ENCODE peak calls at places on chromosomes 4 and X, in four cellular contexts. One of them, this sample, is unnamed.

GRCh38 chrX:53287493-53288138 is 6.2 kb upstream of the IQSEC2 start:
- DNase-seq in A549: no peak
- DNase-seq in cardiac fibroblast: peak
- DNase-seq in pancreas: no peak
- DNase-seq in this sample: peak

GRCh38 chr4:41176357-41176756 is 38.0 kb downstream of the APBB2 start:
- DNase-seq in cardiac fibroblast: peak
- DNase-seq in pancreas: no peak
- DNase-seq in A549: no peak
- DNase-seq in this sample: no peak

GRCh38 chrX:97367149-97367548 is 483.4 kb downstream of the RPA4 start:
- DNase-seq in pancreas: no peak
- DNase-seq in A549: no peak
- DNase-seq in cardiac fibroblast: peak
- DNase-seq in this sample: no peak

GRCh38 chrX:21929209-21929608 is 11.3 kb upstream of the SMS start:
- DNase-seq in pancreas: no peak
- DNase-seq in A549: no peak
- DNase-seq in cardiac fibroblast: no peak
- DNase-seq in this sample: no peak

GRCh38 chr4:25925486-25926201 is 11.6 kb downstream of the SMIM20 start:
- DNase-seq in A549: peak
- DNase-seq in pancreas: no peak
- DNase-seq in cardiac fibroblast: peak
- DNase-seq in this sample: peak

GRCh38 chr4:145546556-145546955 is 64.9 kb downstream of the SMAD1 start:
- DNase-seq in pancreas: no peak
- DNase-seq in A549: no peak
- DNase-seq in cardiac fibroblast: no peak
- DNase-seq in this sample: no peak

GRCh38 chr4:142826503-142827241 is 19.4 kb downstream of the INPP4B start:
- DNase-seq in A549: no peak
- DNase-seq in cardiac fibroblast: no peak
- DNase-seq in pancreas: no peak
- DNase-seq in this sample: no peak

GRCh38 chr4:140013088-140013487 is 140.9 kb downstream of the MAML3 start:
- DNase-seq in A549: no peak
- DNase-seq in pancreas: no peak
- DNase-seq in cardiac fibroblast: no peak
- DNase-seq in this sample: no peak

GRCh38 chrX:1899841-1900240 is 285.0 kb downstream of the ASMT start:
- DNase-seq in cardiac fibroblast: no peak
- DNase-seq in A549: no peak
- DNase-seq in pancreas: no peak
- DNase-seq in this sample: no peak

GRCh38 chr4:121070274-121070673 is 2.1 kb downstream of the NDNF start:
- DNase-seq in A549: no peak
- DNase-seq in pancreas: no peak
- DNase-seq in cardiac fibroblast: no peak
- DNase-seq in this sample: no peak

GRCh38 chr4:112910109-112910736 is 139.2 kb upstream of the ANK2 start:
- DNase-seq in pancreas: no peak
- DNase-seq in A549: no peak
- DNase-seq in cardiac fibroblast: peak
- DNase-seq in this sample: no peak

GRCh38 chrX:115561605-115562491 is 874 bp downstream of the PLS3 start:
- DNase-seq in A549: peak
- DNase-seq in pancreas: peak
- DNase-seq in cardiac fibroblast: peak
- DNase-seq in this sample: no peak

GRCh38 chr4:77147400-77147782 is 9.6 kb upstream of the CCNG2 start:
- DNase-seq in pancreas: no peak
- DNase-seq in A549: no peak
- DNase-seq in cardiac fibroblast: no peak
- DNase-seq in this sample: no peak

GRCh38 chr4:67853336-67853735 is 30.5 kb downstream of the TMPRSS11D start:
- DNase-seq in pancreas: no peak
- DNase-seq in A549: no peak
- DNase-seq in cardiac fibroblast: no peak
- DNase-seq in this sample: no peak

GRCh38 chr4:35102111-35102510 is 1142.2 kb downstream of the ARAP2 start:
- DNase-seq in pancreas: no peak
- DNase-seq in cardiac fibroblast: no peak
- DNase-seq in A549: no peak
- DNase-seq in this sample: no peak

GRCh38 chrX:48697182-48697727 is 721 bp downstream of the SUV39H1 start:
- DNase-seq in pancreas: no peak
- DNase-seq in A549: peak
- DNase-seq in cardiac fibroblast: no peak
- DNase-seq in this sample: no peak

GRCh38 chr4:42454755-42455154 is 57.5 kb downstream of the SHISA3 start:
- DNase-seq in pancreas: no peak
- DNase-seq in cardiac fibroblast: no peak
- DNase-seq in A549: no peak
- DNase-seq in this sample: no peak

GRCh38 chr4:139279723-139280620 is at the start of gene MGARP:
- DNase-seq in pancreas: peak
- DNase-seq in cardiac fibroblast: peak
- DNase-seq in A549: peak
- DNase-seq in this sample: no peak

GRCh38 chrX:71671043-71671829 is 3.9 kb downstream of the LOC101059915 start:
- DNase-seq in cardiac fibroblast: no peak
- DNase-seq in A549: no peak
- DNase-seq in pancreas: no peak
- DNase-seq in this sample: no peak

GRCh38 chrX:107729558-107730297 is 45.9 kb downstream of the TSC22D3 start:
- DNase-seq in pancreas: no peak
- DNase-seq in A549: no peak
- DNase-seq in cardiac fibroblast: no peak
- DNase-seq in this sample: no peak

GRCh38 chr4:128384091-128384520 is 96.5 kb upstream of the PGRMC2 start:
- DNase-seq in A549: no peak
- DNase-seq in pancreas: no peak
- DNase-seq in cardiac fibroblast: peak
- DNase-seq in this sample: no peak

GRCh38 chr4:21656832-21657231 is 291.7 kb downstream of the KCNIP4 start:
- DNase-seq in cardiac fibroblast: peak
- DNase-seq in A549: no peak
- DNase-seq in pancreas: no peak
- DNase-seq in this sample: no peak

GRCh38 chrX:90617710-90618325 is 696.1 kb downstream of the TGIF2LX start:
- DNase-seq in cardiac fibroblast: no peak
- DNase-seq in pancreas: peak
- DNase-seq in A549: no peak
- DNase-seq in this sample: no peak

GRCh38 chrX:154457491-154458115 is 478 bp upstream of the PLXNA3 start:
- DNase-seq in cardiac fibroblast: peak
- DNase-seq in pancreas: peak
- DNase-seq in A549: no peak
- DNase-seq in this sample: peak

GRCh38 chr4:138279286-138279685 is 37.1 kb upstream of the SLC7A11 start:
- DNase-seq in cardiac fibroblast: no peak
- DNase-seq in A549: no peak
- DNase-seq in pancreas: no peak
- DNase-seq in this sample: no peak

GRCh38 chr4:6730603-6731300 is 14.8 kb downstream of the BLOC1S4 start:
- DNase-seq in A549: no peak
- DNase-seq in cardiac fibroblast: no peak
- DNase-seq in pancreas: no peak
- DNase-seq in this sample: peak

GRCh38 chr4:48781968-48782367 is 1.9 kb upstream of the FRYL start:
- DNase-seq in A549: no peak
- DNase-seq in pancreas: no peak
- DNase-seq in cardiac fibroblast: no peak
- DNase-seq in this sample: no peak

GRCh38 chr4:52843351-52843750 is 18.8 kb upstream of the RASL11B start:
- DNase-seq in cardiac fibroblast: no peak
- DNase-seq in pancreas: no peak
- DNase-seq in A549: no peak
- DNase-seq in this sample: no peak

GRCh38 chr4:86055898-86056297 is 304.0 kb downstream of the MAPK10 start:
- DNase-seq in A549: peak
- DNase-seq in cardiac fibroblast: peak
- DNase-seq in pancreas: no peak
- DNase-seq in this sample: no peak

GRCh38 chr4:30968926-30969325 is 248.8 kb downstream of the PCDH7 start:
- DNase-seq in pancreas: no peak
- DNase-seq in cardiac fibroblast: no peak
- DNase-seq in A549: no peak
- DNase-seq in this sample: no peak

GRCh38 chrX:134481339-134481738 is 21.4 kb downstream of the HPRT1 start:
- DNase-seq in pancreas: no peak
- DNase-seq in A549: no peak
- DNase-seq in cardiac fibroblast: no peak
- DNase-seq in this sample: no peak

GRCh38 chr4:89242864-89243740 is 64.5 kb downstream of the GPRIN3 start:
- DNase-seq in cardiac fibroblast: no peak
- DNase-seq in pancreas: no peak
- DNase-seq in A549: no peak
- DNase-seq in this sample: no peak

GRCh38 chrX:79601336-79602131 is 234.4 kb upstream of the ITM2A start:
- DNase-seq in A549: no peak
- DNase-seq in cardiac fibroblast: no peak
- DNase-seq in pancreas: no peak
- DNase-seq in this sample: no peak

GRCh38 chr4:153577053-153577452 is 107.0 kb upstream of the TLR2 start:
- DNase-seq in pancreas: no peak
- DNase-seq in A549: no peak
- DNase-seq in cardiac fibroblast: no peak
- DNase-seq in this sample: no peak

DNA sequence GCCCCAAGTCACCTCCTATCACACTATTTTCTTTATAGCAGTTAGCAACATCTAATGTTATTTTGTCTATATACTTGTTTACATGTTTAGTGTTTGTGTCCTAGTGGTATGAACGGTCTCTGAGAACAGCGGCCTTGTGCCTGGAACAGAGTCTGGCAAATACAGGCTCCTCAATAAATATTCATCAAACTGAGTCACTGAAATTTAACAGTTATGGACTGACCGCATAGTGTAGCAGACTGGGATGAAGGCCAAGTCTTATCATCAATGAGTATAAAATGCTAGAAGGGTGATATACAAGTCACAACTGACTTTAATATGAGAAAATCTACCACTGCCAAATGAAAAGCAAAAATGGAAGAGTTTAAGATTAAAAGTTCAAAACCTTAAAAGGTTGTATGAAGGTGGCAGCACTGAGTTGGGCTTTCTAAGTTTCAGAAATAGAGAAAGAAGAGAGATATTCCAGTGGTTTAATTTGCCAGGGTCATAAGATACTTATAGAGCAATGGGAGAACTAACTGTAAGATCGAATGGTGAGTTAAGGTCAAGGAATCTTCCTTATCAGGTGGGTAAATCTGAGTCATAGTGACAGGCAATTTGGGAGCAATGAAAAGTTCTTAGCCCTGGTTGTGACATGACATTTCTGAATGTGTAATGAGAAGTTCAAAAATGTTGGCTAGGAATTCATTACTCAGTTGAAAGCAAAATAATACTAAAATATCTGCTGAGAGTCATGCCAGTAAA is 34.9 kb downstream of the ELOVL6 start:
- DNase-seq in pancreas: no peak
- DNase-seq in cardiac fibroblast: peak
- DNase-seq in A549: peak
- DNase-seq in this sample: no peak
- TF ChIP-seq CTCF in pancreas: no peak
- TF ChIP-seq CTCF in cardiac fibroblast: peak
- TF ChIP-seq CTCF in A549: no peak
- TF ChIP-seq CTCF in this sample: no peak

DNA sequence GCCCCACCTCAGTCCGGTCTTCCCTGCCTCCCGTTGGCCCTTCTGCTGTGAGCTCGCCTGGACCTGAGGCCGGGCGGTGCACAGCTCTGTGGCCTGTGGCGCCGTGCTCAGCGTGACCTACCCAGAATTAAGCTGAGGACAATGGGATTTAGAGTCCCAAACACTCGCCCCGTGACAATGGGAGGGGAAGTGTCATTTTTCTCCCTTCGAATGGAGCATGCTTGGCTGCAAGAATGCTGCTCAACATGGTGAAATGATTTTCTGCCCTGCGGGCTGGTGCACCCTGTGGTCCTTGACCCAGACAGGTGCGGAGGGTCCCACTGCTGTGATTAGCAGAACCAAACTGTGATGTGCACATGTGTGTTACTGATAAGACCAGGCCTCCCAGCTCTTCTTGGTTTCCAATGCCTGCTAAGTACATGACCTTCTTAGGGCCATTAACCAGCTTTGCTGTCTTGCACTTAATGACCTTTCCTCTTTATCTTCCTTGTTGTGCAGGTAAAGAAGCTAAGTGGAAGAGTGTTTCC is 772 bp downstream of the EOLA1 start:
- DNase-seq in cardiac fibroblast: no peak
- DNase-seq in A549: no peak
- DNase-seq in pancreas: no peak
- DNase-seq in this sample: no peak
- H3K4me3 ChIP-seq in cardiac fibroblast: peak
- H3K4me3 ChIP-seq in A549: peak
- H3K4me3 ChIP-seq in pancreas: peak
- H3K4me3 ChIP-seq in this sample: peak

GRCh38 chr4:55008166-55009056 is 117.0 kb downstream of the KDR start:
- DNase-seq in cardiac fibroblast: peak
- DNase-seq in pancreas: no peak
- DNase-seq in A549: peak
- DNase-seq in this sample: no peak
- TF ChIP-seq CTCF in cardiac fibroblast: peak
- TF ChIP-seq CTCF in pancreas: no peak
- TF ChIP-seq CTCF in A549: no peak
- TF ChIP-seq CTCF in this sample: no peak

GRCh38 chr4:103429283-103429682 is 231.1 kb upstream of the CENPE start:
- DNase-seq in pancreas: no peak
- DNase-seq in A549: no peak
- DNase-seq in cardiac fibroblast: no peak
- DNase-seq in this sample: no peak

GRCh38 chr4:103423261-103423660 is 225.1 kb upstream of the CENPE start:
- DNase-seq in A549: no peak
- DNase-seq in pancreas: no peak
- DNase-seq in cardiac fibroblast: no peak
- DNase-seq in this sample: no peak

GRCh38 chr4:103422467-103423219 is 224.5 kb upstream of the CENPE start:
- DNase-seq in pancreas: no peak
- DNase-seq in cardiac fibroblast: no peak
- DNase-seq in A549: no peak
- DNase-seq in this sample: no peak

GRCh38 chr4:103425406-103425805 is 227.3 kb upstream of the CENPE start:
- DNase-seq in pancreas: no peak
- DNase-seq in cardiac fibroblast: no peak
- DNase-seq in A549: no peak
- DNase-seq in this sample: no peak

DNA sequence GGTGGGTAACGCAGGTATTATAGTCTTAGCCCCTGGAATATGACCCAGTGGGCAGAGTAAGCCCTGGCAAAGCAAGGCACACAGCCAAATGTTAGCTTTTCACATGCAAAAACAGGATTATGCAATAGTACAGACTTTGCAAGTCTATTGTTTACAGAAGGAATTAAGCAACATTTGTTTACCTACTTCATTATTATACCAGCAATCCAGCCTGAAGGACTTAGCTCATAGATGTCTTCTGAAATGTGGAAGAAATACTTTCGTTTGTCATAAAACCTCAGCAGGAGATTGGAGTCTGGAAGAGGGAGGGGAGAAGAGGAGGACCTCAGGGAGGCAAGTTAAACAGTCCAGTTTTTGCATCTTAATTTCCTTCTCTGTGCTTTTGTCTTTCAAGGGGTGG is 226.7 kb upstream of the CENPE start:
- DNase-seq in pancreas: no peak
- DNase-seq in cardiac fibroblast: no peak
- DNase-seq in A549: peak
- DNase-seq in this sample: no peak
- H3K4me3 ChIP-seq in pancreas: no peak
- H3K4me3 ChIP-seq in cardiac fibroblast: no peak
- H3K4me3 ChIP-seq in A549: no peak
- H3K4me3 ChIP-seq in this sample: no peak